ENCODE peak calls at places on chromosomes 12 and 14, in four cellular contexts. F, D, W and H are unnamed samples.

GRCh38 chr14:68842298-68842697 is 49.4 kb upstream of the ZFP36L1 start:
- DNase-seq in D (no peak), F (peak), W (peak), H (no peak)

GRCh38 chr14:49581209-49581960 is 4.8 kb downstream of the RPS29 start:
- DNase-seq in F (no peak), W (no peak), D (no peak), H (no peak)

GRCh38 chr12:69501154-69501895 is 31.1 kb downstream of the FRS2 start:
- DNase-seq in D (no peak), F (no peak), W (no peak), H (no peak)

GRCh38 chr12:131628766-131629448 is 82.0 kb upstream of the SFSWAP start:
- DNase-seq in D (no peak), F (no peak), W (no peak), H (no peak)

GRCh38 chr14:34826661-34827060 is 48.5 kb downstream of the BAZ1A start:
- DNase-seq in W (no peak), F (no peak), D (no peak), H (no peak)

GRCh38 chr12:107356266-107356936 is 263.1 kb upstream of the CRY1 start:
- DNase-seq in D (no peak), W (no peak), F (no peak), H (no peak)

GRCh38 chr14:33762462-33762861 is 188.4 kb downstream of the EGLN3 start:
- DNase-seq in D (no peak), W (no peak), F (no peak), H (no peak)

GRCh38 chr14:95218006-95218405 is 60.7 kb upstream of the DICER1 start:
- DNase-seq in D (no peak), F (no peak), W (no peak), H (no peak)

GRCh38 chr12:84995646-84996045 is 40.4 kb downstream of the TSPAN19 start:
- DNase-seq in F (no peak), D (no peak), W (no peak), H (no peak)

GRCh38 chr12:39619316-39619659 is 315 bp downstream of the ABCD2 start:
- DNase-seq in F (no peak), D (no peak), W (no peak), H (no peak)

GRCh38 chr14:96136361-96136760 is 68.3 kb upstream of the BDKRB2 start:
- DNase-seq in W (no peak), F (no peak), D (no peak), H (no peak)

GRCh38 chr14:49549881-49550280 is 36.3 kb downstream of the RPS29 start:
- DNase-seq in D (no peak), W (no peak), F (no peak), H (no peak)

GRCh38 chr14:99552572-99553216 is 51.3 kb downstream of the CCDC85C start:
- DNase-seq in F (no peak), D (no peak), W (no peak), H (no peak)

GRCh38 chr14:23486116-23486515 is 16.6 kb downstream of the NGDN start:
- DNase-seq in D (no peak), F (no peak), W (no peak), H (no peak)

GRCh38 chr12:124867389-124867930 is 3.8 kb upstream of the SCARB1 start:
- DNase-seq in F (no peak), W (peak), D (no peak), H (no peak)

GRCh38 chr12:39824505-39825198 is 205.0 kb upstream of the ABCD2 start:
- DNase-seq in W (no peak), F (no peak), D (no peak), H (peak)

GRCh38 chr12:6792522-6793201 is 3.3 kb downstream of the CD4 start:
- DNase-seq in D (no peak), F (no peak), W (peak), H (no peak)

GRCh38 chr14:95523818-95524448 is 7.5 kb upstream of the SYNE3 start:
- DNase-seq in F (no peak), W (peak), D (no peak), H (no peak)

GRCh38 chr12:55708695-55709233 is 1.1 kb upstream of the ITGA7 start:
- DNase-seq in W (no peak), F (no peak), D (no peak), H (no peak)

GRCh38 chr14:34489324-34489723 is 27.3 kb upstream of the SPTSSA start:
- DNase-seq in F (no peak), D (no peak), W (no peak), H (no peak)

GRCh38 chr14:51566831-51567582 is 84.7 kb upstream of the FRMD6 start:
- DNase-seq in W (no peak), D (no peak), F (no peak), H (no peak)

GRCh38 chr12:116144384-116144783 is 133.1 kb downstream of the MED13L start:
- DNase-seq in F (no peak), D (no peak), W (no peak), H (no peak)

GRCh38 chr12:57998251-57998650 is 56.9 kb downstream of the ATP23 start:
- DNase-seq in W (no peak), F (no peak), D (no peak), H (no peak)

GRCh38 chr12:104136577-104136976 is 1.4 kb downstream of the NFYB start:
- DNase-seq in D (no peak), W (no peak), F (no peak), H (no peak)

GRCh38 chr14:93742761-93743160 is 45.5 kb downstream of the PRIMA1 start:
- DNase-seq in W (no peak), D (no peak), F (peak), H (no peak)

GRCh38 chr14:33480589-33481184 is 470.2 kb downstream of the EGLN3 start:
- DNase-seq in F (no peak), D (no peak), W (no peak), H (no peak)

GRCh38 chr14:41377926-41378325 is 228.8 kb upstream of the LRFN5 start:
- DNase-seq in W (no peak), F (no peak), D (no peak), H (no peak)

GRCh38 chr14:91509083-91509877 is 830 bp downstream of the PPP4R3A start:
- DNase-seq in W (peak), F (no peak), D (peak), H (peak)
- TF ChIP-seq POLR2A in W (peak), F (no peak), D (no peak), H (no peak)

DNA sequence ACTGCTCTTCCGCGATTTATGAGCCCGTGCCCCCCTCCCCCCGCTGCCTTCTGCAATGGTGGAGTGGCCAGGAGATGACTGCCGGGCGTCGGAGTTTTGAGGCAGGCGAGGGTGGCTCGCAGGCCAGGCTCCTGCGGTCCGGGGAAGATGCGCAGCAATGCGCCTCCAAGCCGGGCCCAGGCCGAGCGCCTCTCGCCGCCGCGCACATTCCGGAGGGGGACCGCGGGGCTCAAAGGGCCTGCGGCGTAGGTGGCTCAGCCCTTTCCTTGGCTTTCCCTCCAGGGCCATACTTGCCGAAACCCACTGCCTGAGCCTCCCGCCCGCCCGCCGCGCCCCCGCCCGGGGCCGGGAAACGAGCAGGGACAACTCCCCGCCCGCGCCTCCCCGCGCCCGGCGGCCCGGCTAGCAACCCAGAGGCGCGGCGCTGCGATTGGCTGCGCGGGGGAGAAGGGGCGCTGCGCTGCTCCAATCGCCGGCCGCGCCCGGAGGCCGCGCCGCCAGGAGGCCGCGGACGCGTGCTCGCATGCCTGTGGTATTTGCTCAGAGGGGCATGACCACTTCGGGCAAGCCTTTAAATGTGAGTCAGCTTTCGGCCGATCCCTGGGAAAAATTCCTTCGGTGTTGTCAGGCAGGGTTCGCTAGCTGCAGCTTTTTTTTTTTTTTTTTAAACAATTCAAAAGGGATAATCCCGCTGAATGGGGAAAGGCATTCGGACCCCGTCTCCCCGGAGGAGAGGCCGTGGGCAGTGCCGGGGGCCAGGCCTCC is 157.9 kb upstream of the PARP11 start:
- DNase-seq in W (peak), F (peak), D (peak), H (peak)
- H3K4me3 ChIP-seq in W (no peak), F (peak), D (peak), H (peak)

GRCh38 chr12:48199784-48200198 is 3.3 kb downstream of the OR10AD1 start:
- DNase-seq in D (no peak), W (no peak), F (peak), H (peak)

GRCh38 chr12:48198619-48198973 is 4.5 kb downstream of the OR10AD1 start:
- DNase-seq in F (peak), D (peak), W (peak), H (peak)

GRCh38 chr12:48197549-48197966 is 5.5 kb downstream of the OR10AD1 start:
- DNase-seq in W (peak), F (peak), D (no peak), H (no peak)

GRCh38 chr12:48198985-48199384 is 4.1 kb downstream of the OR10AD1 start:
- DNase-seq in F (no peak), D (no peak), W (no peak), H (no peak)

DNA sequence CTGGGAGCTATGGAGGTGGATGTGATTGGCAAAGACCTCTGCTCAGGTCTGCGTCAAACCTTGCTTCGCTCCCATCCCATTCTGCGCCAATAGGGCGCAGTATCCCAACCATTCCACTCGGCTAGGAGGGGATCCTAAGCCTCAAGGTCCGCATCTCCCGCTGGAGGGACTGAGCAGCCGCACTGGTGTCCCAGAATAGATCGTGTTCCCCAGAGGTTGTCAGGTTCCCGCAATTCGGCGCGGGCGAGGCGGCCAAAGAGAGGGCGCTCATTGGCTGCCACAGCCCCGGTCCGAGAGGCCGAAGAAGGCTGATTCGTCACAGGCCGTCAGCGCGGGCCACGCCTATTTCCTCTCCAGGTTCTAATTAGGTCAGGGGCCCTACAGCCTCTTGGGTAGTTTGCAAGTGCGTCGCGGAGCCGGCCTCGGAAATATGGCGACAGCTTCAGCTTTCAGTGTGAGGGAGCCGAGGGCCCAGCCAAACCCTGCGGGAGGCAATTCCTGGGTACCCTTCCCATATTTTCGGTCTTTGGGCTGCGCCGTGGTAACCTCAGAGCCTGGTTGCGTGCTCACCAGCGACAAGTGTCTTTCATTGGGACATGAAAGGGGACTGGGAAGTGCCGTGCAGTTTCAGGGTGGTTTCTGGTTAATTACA is 5.0 kb downstream of the OR10AD1 start:
- DNase-seq in F (peak), D (peak), W (peak), H (peak)
- TF ChIP-seq CTCF in F (no peak), D (no peak), W (no peak), H (no peak)

GRCh38 chr14:45254771-45255170 is 1.8 kb upstream of the MIS18BP1 start:
- DNase-seq in D (no peak), F (no peak), W (no peak), H (no peak)

GRCh38 chr14:45251912-45252311 is 1.1 kb downstream of the MIS18BP1 start:
- DNase-seq in W (no peak), D (no peak), F (no peak), H (no peak)

GRCh38 chr14:45253754-45254300 is 825 bp upstream of the MIS18BP1 start:
- DNase-seq in D (peak), F (no peak), W (peak), H (peak)

GRCh38 chr14:45252356-45253069 is 489 bp downstream of the MIS18BP1 start:
- DNase-seq in W (no peak), F (no peak), D (no peak), H (peak)

DNA sequence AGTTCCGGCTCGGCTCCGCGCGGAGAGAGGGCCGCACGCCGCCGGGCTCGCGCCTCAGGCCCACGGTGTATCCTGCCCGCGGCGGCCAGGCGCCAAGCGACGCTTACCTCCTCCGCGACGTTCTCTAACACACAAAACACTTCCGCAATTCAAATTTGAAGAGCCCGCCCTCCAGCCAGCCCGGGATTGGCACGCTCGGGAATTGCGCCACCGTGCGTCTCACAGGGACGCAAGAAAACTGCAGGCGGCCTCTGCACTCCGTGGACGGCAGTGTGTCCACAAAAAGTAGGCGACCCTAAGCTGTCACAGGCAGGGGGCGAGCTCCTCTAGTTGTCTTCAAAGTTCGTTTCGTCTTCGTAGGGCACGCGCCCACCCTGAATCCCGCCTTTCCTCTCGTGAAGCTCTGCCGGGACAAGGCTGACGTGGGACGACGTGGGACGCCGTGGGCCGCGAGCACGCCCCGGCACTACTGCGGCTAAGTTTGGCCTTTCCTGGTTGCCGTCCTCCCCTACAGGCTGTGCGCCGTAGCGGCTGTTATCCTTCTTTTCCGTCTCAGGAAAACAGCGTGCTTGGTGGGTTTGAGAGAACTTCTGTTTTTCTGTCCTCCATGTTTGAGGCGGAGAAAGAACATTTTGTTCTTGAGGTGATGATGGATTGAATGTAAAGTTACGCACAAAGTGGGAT is at the start of gene MIS18BP1:
- DNase-seq in W (peak), D (peak), F (peak), H (peak)
- TF ChIP-seq POLR2A in W (peak), D (peak), F (peak), H (peak)

DNA sequence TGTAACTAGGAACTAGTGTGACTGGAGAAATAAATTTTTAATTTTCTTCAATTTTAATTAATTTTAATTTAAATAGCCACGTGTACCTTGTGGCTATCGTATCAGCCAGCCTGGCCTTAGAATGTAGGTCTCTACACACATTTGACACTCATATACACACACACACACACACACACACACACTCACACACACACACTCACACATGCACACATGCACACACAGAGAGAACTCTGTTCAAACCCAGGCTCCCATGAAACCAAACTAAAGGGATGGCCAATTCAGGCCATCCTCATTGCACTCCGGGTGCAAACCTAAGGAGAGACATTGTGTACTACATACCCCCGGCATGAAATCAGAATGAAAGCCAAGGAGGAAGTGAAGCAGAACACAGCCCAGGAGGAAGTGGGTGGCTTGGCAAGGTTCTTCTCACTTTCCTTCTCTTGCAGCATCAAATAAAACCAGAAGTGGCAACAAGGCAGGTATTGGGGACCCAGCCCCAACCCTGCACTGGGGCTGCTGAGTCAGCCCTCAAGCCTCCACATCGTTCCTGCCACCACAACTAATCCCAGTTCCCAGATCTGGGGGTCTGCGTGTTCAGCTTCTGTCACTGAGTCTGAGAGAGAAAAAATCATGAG is 26.2 kb upstream of the CHPT1 start:
- DNase-seq in F (no peak), W (peak), D (no peak), H (no peak)
- H3K4me3 ChIP-seq in F (no peak), W (no peak), D (no peak), H (no peak)